ENCODE peak calls at places on chromosomes 11 and 22, in seven cellular contexts. A, L, E, Q, S, T and H are unnamed samples.

GRCh38 chr22:44723801-44724200 is 21.8 kb downstream of the PRR5 start:
- DNase-seq in A (no peak), L (no peak), E (no peak), Q (no peak), S (peak), T (no peak), H (no peak)

GRCh38 chr22:30869996-30870395 is 98.6 kb downstream of the MORC2 start:
- DNase-seq in A (no peak), L (no peak), E (no peak), Q (no peak), S (no peak), T (no peak), H (no peak)

GRCh38 chr22:39839917-39840510 is 53.5 kb downstream of the ENTHD1 start:
- DNase-seq in A (no peak), L (no peak), E (no peak), Q (no peak), S (no peak), T (no peak), H (no peak)

GRCh38 chr11:75532200-75532972 is 6.6 kb upstream of the GDPD5 start:
- DNase-seq in A (peak), L (no peak), E (peak), Q (peak), S (peak), T (no peak), H (no peak)

GRCh38 chr22:48919187-48919590 is 908.5 kb downstream of the BRD1 start:
- DNase-seq in A (no peak), L (no peak), E (no peak), Q (no peak), S (no peak), T (no peak), H (no peak)

GRCh38 chr11:61028135-61028729 is 56.8 kb downstream of the CD6 start:
- DNase-seq in A (peak), L (no peak), E (no peak), Q (no peak), S (peak), T (no peak), H (no peak)

GRCh38 chr22:39469681-39470461 is 13.1 kb downstream of the MGAT3 start:
- DNase-seq in A (no peak), L (no peak), E (no peak), Q (no peak), S (no peak), T (no peak), H (no peak)

GRCh38 chr22:45051946-45052345 is 42.1 kb upstream of the PHF21B start:
- DNase-seq in A (no peak), L (no peak), E (no peak), Q (no peak), S (no peak), T (no peak), H (no peak)

GRCh38 chr11:64869571-64870175 is 8.7 kb downstream of the EHD1 start:
- DNase-seq in A (no peak), L (no peak), E (no peak), Q (no peak), S (no peak), T (no peak), H (no peak)

GRCh38 chr22:42996646-42997365 is 18.1 kb downstream of the PACSIN2 start:
- DNase-seq in A (no peak), L (no peak), E (no peak), Q (peak), S (no peak), T (no peak), H (no peak)

GRCh38 chr22:17541476-17541875 is 21.8 kb upstream of the SLC25A18 start:
- DNase-seq in A (no peak), L (no peak), E (no peak), Q (no peak), S (no peak), T (no peak), H (no peak)

GRCh38 chr11:58796333-58797049 is 48.0 kb downstream of the GLYATL2 start:
- DNase-seq in A (no peak), L (no peak), E (no peak), Q (no peak), S (no peak), T (no peak), H (no peak)

GRCh38 chr11:811446-812245 is 1.9 kb downstream of the RPLP2 start:
- DNase-seq in A (no peak), L (no peak), E (no peak), Q (no peak), S (no peak), T (no peak), H (no peak)

GRCh38 chr11:1207451-1208360 is 15.2 kb upstream of the MUC5B start:
- DNase-seq in A (no peak), L (peak), E (no peak), Q (no peak), S (no peak), T (no peak), H (no peak)

GRCh38 chr11:128146926-128147605 is 440.3 kb downstream of the ETS1 start:
- DNase-seq in A (no peak), L (no peak), E (no peak), Q (no peak), S (peak), T (no peak), H (no peak)

GRCh38 chr11:34356576-34356917 is 1.3 kb downstream of the ABTB2 start:
- DNase-seq in A (no peak), L (peak), E (no peak), Q (peak), S (no peak), T (no peak), H (no peak)

GRCh38 chr11:116170526-116171120 is 602.2 kb downstream of the BUD13 start:
- DNase-seq in A (no peak), L (no peak), E (no peak), Q (no peak), S (no peak), T (no peak), H (no peak)

GRCh38 chr11:35247428-35247827 is 108.5 kb downstream of the CD44 start:
- DNase-seq in A (peak), L (no peak), E (no peak), Q (no peak), S (no peak), T (no peak), H (no peak)

GRCh38 chr11:2830030-2830812 is 55.4 kb downstream of the CDKN1C start:
- DNase-seq in A (no peak), L (no peak), E (no peak), Q (no peak), S (no peak), T (no peak), H (no peak)

GRCh38 chr11:113553905-113554304 is 78.7 kb upstream of the DRD2 start:
- DNase-seq in A (no peak), L (no peak), E (no peak), Q (no peak), S (no peak), T (no peak), H (no peak)

GRCh38 chr11:1690167-1691026 is 6.6 kb upstream of the KRTAP5-6 start:
- DNase-seq in A (no peak), L (no peak), E (no peak), Q (no peak), S (no peak), T (no peak), H (no peak)

GRCh38 chr11:79244175-79244804 is 196.5 kb downstream of the TENM4 start:
- DNase-seq in A (no peak), L (no peak), E (peak), Q (peak), S (peak), T (peak), H (peak)

GRCh38 chr11:44927174-44927661 is 23.5 kb downstream of the TP53I11 start:
- DNase-seq in A (peak), L (no peak), E (peak), Q (peak), S (peak), T (no peak), H (no peak)

GRCh38 chr22:22210889-22211833 is 33.4 kb upstream of the VPREB1 start:
- DNase-seq in A (no peak), L (no peak), E (no peak), Q (no peak), S (no peak), T (no peak), H (no peak)

GRCh38 chr22:22210375-22210774 is 34.2 kb upstream of the VPREB1 start:
- DNase-seq in A (no peak), L (no peak), E (peak), Q (no peak), S (peak), T (peak), H (no peak)

GRCh38 chr22:22203048-22203971 is 41.3 kb upstream of the VPREB1 start:
- DNase-seq in A (no peak), L (no peak), E (no peak), Q (no peak), S (no peak), T (no peak), H (no peak)

GRCh38 chr22:22208657-22209056 is 35.9 kb upstream of the VPREB1 start:
- DNase-seq in A (no peak), L (no peak), E (no peak), Q (no peak), S (no peak), T (no peak), H (no peak)

GRCh38 chr22:22207845-22208564 is 36.6 kb upstream of the VPREB1 start:
- DNase-seq in A (peak), L (no peak), E (peak), Q (peak), S (peak), T (peak), H (no peak)
- TF ChIP-seq CTCF in A (peak), L (peak), E (peak), Q (peak), S (peak), T (peak), H (peak)

GRCh38 chr11:10561043-10561818 is 7.2 kb downstream of the LYVE1 start:
- DNase-seq in A (no peak), L (no peak), E (no peak), Q (no peak), S (peak), T (no peak), H (no peak)
- H3K4me3 ChIP-seq in A (no peak), L (no peak), E (no peak), Q (no peak), S (no peak), T (no peak), H (no peak)

DNA sequence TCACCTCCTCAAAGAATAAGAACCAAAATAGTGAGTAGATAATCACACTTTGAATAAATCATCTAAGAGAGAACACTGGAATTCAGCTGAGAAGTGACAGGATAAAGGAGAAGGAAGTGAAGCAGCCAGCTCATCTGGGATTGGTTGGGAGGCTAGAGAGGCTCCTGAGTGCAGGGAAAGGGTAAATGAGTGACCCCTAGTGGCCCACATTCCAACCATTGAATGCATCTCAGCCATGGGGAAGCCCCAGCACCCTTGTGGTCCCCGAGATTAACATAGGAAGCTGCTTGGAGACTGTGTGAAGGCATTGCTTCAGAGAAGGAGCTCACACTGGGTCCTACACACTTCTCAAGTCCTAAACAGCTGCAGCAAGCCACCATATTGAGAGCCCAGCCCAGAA is 82.3 kb downstream of the JRKL start:
- DNase-seq in A (no peak), L (no peak), E (no peak), Q (no peak), S (no peak), T (no peak), H (no peak)
- TF ChIP-seq CTCF in A (no peak), L (no peak), E (no peak), Q (no peak), S (no peak), T (no peak), H (no peak)

DNA sequence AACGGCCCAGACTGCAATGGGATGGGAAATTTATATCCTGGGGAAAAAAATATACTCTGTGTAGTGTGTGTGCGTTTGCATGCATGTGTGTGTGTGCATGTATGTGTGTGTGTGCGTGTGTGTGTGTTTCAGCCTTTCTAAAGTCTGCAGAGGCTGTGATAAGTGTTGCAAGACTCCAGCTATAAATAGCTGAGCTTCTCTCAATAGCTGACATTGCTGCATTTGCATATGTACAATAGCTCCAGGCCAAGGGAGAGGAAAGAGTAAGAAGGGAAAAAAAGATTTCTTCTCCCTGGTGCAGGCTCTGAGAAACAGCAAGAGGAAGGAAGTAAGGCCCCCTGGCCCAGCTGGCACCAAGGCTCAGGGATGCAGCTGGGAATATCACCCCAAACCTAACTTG is 483.0 kb downstream of the MN1 start:
- DNase-seq in A (no peak), L (no peak), E (peak), Q (peak), S (no peak), T (peak), H (peak)
- H3K4me3 ChIP-seq in A (no peak), L (no peak), E (no peak), Q (no peak), S (no peak), T (no peak), H (no peak)

DNA sequence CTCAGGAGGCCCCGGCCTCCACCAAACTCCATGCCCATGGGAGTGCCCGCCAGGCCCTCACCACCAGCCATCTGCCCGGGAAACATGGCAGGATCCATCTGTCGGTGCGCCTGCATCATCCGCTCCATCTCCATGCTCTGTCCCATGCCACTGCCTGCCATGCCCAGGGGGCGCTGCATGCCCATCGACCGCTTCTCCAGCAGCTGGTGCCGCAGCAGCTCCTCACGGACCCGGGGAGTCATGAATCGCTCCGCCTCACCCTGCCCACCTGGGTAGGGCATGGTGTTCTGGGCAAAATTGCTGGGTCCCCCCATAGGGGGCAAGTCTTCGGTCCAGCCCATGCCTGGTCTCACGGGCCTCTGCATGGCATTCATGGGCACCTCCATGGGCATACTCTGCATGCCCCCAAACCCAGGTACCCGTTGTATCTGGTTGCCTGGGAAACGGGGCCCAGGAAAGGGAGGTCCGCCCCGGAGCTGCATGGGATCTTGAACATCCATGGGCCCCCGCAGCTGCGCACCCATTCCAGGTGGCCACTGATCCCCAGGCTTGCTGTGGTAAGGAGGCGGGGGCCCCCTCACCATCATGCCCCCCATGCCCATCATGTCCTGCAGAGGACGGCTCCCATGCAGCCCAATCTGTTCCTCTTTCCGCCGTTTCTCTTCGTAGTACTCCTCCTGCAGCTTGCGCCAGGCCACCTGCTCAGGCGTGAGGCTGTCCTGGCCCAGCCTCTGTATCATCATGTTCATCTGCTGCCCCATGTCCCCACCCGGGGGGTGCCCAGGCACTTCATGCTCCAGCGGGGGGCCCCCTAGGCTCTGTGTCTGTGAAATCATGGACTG is 18.0 kb downstream of the CXCR5 start:
- DNase-seq in A (no peak), L (peak), E (no peak), Q (no peak), S (no peak), T (no peak), H (no peak)
- TF ChIP-seq CTCF in A (no peak), L (peak), E (no peak), Q (no peak), S (peak), T (peak), H (no peak)

GRCh38 chr11:123194308-123195181 is 503 bp downstream of the CLMP start:
- DNase-seq in A (no peak), L (no peak), E (peak), Q (peak), S (peak), T (no peak), H (no peak)

GRCh38 chr11:123197711-123198110 is 2.7 kb upstream of the CLMP start:
- DNase-seq in A (no peak), L (no peak), E (peak), Q (no peak), S (peak), T (no peak), H (no peak)

GRCh38 chr11:123193742-123194141 is 1.3 kb downstream of the CLMP start:
- DNase-seq in A (no peak), L (no peak), E (no peak), Q (no peak), S (no peak), T (no peak), H (no peak)

GRCh38 chr11:123195182-123196059 is at the start of gene CLMP:
- DNase-seq in A (no peak), L (no peak), E (peak), Q (peak), S (peak), T (no peak), H (no peak)

GRCh38 chr11:123196060-123196714 is 1.1 kb upstream of the CLMP start:
- DNase-seq in A (no peak), L (no peak), E (no peak), Q (no peak), S (no peak), T (no peak), H (no peak)
- H3K4me3 ChIP-seq in A (peak), L (no peak), E (peak), Q (no peak), S (no peak), T (no peak), H (peak)

DNA sequence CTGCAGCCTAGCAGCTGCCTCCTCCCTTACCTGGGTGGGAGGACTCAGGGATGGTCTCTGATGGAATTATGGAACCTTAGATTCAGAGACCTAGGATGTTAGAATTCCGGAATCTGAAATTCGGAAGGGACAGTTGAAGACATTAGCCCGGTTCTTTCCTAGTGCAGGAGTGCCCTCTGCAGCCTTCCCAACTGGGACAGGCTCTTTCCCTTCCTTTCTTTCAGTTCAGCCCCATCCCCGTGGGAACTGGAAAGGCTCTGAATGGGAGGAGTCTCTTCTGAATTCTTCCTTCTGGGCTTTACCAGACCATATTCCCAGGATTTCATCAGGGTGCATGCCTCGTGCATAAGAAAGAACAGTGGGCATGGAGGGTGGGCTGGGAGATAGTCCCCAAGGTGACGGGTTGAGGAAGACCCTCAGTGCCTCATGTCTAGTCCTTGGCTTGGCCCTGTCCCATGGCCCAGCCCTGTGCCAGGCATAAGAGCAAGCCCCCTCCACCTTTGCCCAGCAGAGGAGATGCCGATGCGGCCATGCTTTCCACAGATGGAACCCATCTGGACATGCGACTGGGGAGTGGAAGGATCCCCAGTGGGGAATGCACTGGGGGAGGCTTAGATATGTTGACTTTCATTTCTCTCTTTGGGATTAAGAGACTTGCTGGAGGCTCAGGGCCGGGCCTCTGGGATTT is 14.4 kb downstream of the DNAJB13 start:
- DNase-seq in A (no peak), L (no peak), E (no peak), Q (no peak), S (peak), T (no peak), H (no peak)
- TF ChIP-seq CTCF in A (no peak), L (no peak), E (no peak), Q (no peak), S (peak), T (no peak), H (no peak)

GRCh38 chr11:31810779-31811647 is at the start of gene PAX6:
- DNase-seq in A (no peak), L (no peak), E (no peak), Q (no peak), S (peak), T (peak), H (no peak)

GRCh38 chr11:31815743-31816466 is 4.8 kb upstream of the PAX6 start:
- DNase-seq in A (no peak), L (no peak), E (no peak), Q (no peak), S (no peak), T (no peak), H (no peak)

GRCh38 chr11:31812392-31813241 is 1.5 kb upstream of the PAX6 start:
- DNase-seq in A (no peak), L (no peak), E (no peak), Q (no peak), S (peak), T (no peak), H (no peak)

GRCh38 chr11:31813961-31814868 is 3.1 kb upstream of the PAX6 start:
- DNase-seq in A (no peak), L (no peak), E (no peak), Q (no peak), S (peak), T (no peak), H (no peak)

GRCh38 chr11:31813242-31813960 is 2.3 kb upstream of the PAX6 start:
- DNase-seq in A (no peak), L (no peak), E (no peak), Q (no peak), S (peak), T (no peak), H (no peak)
- H3K4me3 ChIP-seq in A (peak), L (peak), E (peak), Q (no peak), S (peak), T (peak), H (no peak)